ENCODE peak calls at places on chromosomes 5 and 9, in four cellular contexts. Z is fibroblast of lung, B is A549, T is ovary. O is an unnamed sample. For H3K4me1, the result is how much of the 10 kb centered on the place peaks cover.

GRCh38 chr5:77852514-77853352 is 76.6 kb upstream of the TBCA start:
- DNase-seq in T (peak), B (peak), Z (peak), O (peak)

GRCh38 chr5:72511371-72512178 is 4.4 kb upstream of the ZNF366 start:
- DNase-seq in Z (no peak), B (no peak), T (no peak), O (no peak)

GRCh38 chr9:135130266-135130976 is 43.0 kb downstream of the OLFM1 start:
- DNase-seq in Z (no peak), T (no peak), B (peak), O (peak)

GRCh38 chr9:93884808-93885207 is 70.3 kb downstream of the BARX1 start:
- DNase-seq in Z (no peak), T (no peak), B (no peak), O (no peak)

GRCh38 chr9:130368631-130369103 is 76.1 kb upstream of the ASS1 start:
- DNase-seq in B (peak), Z (no peak), T (no peak), O (no peak)

GRCh38 chr5:50665091-50665490 is 1.3 kb upstream of the PARP8 start:
- DNase-seq in Z (no peak), T (no peak), B (no peak), O (no peak)

GRCh38 chr9:76369583-76369982 is 24.6 kb downstream of the RFK start:
- DNase-seq in Z (peak), B (no peak), T (peak), O (peak)

GRCh38 chr5:160802567-160802966 is 49.4 kb downstream of the ATP10B start:
- DNase-seq in B (no peak), T (no peak), Z (peak), O (peak)

GRCh38 chr5:96344678-96345612 is 88.1 kb downstream of the PCSK1 start:
- DNase-seq in T (no peak), Z (peak), B (peak), O (peak)

GRCh38 chr9:15239816-15240215 is 67.2 kb downstream of the TTC39B start:
- DNase-seq in Z (no peak), T (no peak), B (no peak), O (no peak)

GRCh38 chr9:117278020-117278419 is 136.8 kb downstream of the ASTN2 start:
- DNase-seq in T (no peak), B (no peak), Z (no peak), O (no peak)

GRCh38 chr5:9653811-9654210 is 23.7 kb upstream of the TAS2R1 start:
- DNase-seq in B (no peak), T (no peak), Z (peak), O (peak)

GRCh38 chr5:139193928-139194327 is 4.2 kb downstream of the SIL1 start:
- DNase-seq in B (peak), Z (peak), T (no peak), O (no peak)
- TF ChIP-seq CTCF in B (no peak), Z (peak), T (no peak), O (peak)

GRCh38 chr5:16551628-16552027 is 65.2 kb downstream of the RETREG1 start:
- DNase-seq in B (no peak), Z (no peak), T (no peak), O (no peak)

GRCh38 chr5:16548115-16548514 is 68.7 kb downstream of the RETREG1 start:
- DNase-seq in T (no peak), B (no peak), Z (no peak), O (no peak)

GRCh38 chr5:16550316-16550952 is 66.4 kb downstream of the RETREG1 start:
- DNase-seq in Z (peak), T (no peak), B (peak), O (peak)

GRCh38 chr5:16548812-16549211 is 68.0 kb downstream of the RETREG1 start:
- DNase-seq in T (no peak), B (no peak), Z (no peak), O (no peak)

DNA sequence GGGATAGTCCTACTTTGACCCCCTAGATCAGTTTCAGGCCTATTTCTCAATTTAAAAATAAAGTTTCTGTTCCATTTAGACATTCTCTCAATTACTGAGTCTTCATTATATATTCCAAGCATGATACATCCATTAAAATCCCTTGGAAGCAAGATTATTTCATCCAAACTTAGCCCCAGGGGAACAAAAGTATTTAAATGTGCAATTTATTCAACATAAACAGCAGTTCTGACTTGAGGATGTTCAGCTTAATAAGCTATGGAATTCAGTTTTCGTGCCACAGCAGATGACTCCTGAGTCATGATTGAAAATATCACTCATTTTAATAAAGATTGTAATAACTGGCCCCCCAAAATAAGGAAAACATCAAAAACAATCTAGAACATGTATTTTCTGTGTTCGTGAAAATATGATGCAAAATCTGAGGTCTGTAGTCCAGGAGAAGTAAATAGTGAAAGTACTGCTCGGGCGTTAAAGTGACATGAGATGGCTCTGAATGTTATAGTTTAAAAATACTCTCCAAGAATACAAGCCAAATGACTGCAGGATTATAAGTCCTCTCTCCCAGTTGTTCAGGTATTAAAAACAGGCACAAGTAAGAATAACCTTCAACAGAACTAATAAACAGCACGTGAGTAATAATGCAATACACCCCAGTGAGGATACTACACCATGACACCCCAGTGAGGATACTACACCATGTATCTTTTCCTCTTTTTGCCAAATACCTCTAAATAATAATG is 67.1 kb downstream of the RETREG1 start:
- DNase-seq in T (no peak), B (no peak), Z (no peak), O (no peak)
- H3K4me3 ChIP-seq in T (no peak), B (no peak), Z (no peak), O (no peak)

DNA sequence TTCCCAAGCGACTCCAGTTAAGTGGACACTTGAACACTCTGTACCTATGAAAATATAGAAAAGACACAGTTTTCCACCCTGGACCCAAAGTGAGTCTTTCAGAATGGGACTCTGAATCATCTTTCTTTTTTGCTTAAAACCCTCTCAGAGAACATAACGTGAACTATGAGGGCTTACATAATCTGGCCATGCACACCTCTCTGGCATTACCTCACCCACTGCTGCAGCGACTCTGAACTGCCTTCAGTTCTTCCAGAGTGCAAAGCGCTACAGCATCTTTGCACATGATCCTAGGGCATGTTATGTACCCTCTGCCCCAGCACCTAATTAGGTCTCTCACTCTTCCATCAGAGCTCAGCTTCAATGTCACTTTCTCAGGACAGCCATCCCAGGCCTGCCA is 186.2 kb downstream of the RORB start:
- DNase-seq in T (no peak), Z (no peak), B (no peak), O (no peak)
- H3K4me1 ChIP-seq in T (under half), Z (under half), B (under half), O (under half)

DNA sequence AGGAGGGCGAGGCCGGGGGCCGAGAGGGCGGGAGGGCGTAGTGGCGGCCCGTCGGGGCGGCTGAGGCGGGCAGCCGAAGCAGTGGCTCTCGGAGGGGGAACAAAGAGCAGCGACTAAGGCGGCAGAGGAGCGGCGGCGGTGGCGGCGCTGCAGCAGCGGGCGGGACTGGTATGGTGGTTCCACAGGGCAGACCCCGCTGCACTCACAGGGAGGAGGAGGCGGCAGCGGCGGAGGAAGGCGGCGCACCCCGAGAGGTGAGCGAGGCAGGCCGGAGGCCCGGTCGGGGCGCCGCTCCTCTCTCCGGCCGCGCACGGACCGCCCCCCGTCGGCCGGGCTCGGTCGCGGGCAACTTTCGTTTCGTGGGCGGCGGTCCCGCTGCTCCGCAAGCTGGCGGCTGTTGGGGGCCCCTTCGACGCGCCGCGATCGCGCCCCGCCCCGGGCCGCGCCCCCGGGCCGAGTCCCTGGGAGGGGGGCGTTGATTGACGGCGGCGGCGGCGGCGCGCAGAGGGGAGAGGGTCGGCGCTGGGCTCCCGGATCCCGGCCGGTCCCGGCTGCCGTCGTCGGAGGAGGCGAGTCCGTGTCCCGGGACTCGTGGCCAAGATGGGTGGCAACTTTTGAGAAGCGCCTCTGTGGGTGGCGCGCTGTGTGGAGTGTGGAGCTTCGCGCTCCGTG is 467 bp downstream of the CNOT6 start:
- DNase-seq in B (peak), Z (peak), T (peak), O (peak)
- TF ChIP-seq CTCF in B (no peak), Z (no peak), T (no peak), O (no peak)

DNA sequence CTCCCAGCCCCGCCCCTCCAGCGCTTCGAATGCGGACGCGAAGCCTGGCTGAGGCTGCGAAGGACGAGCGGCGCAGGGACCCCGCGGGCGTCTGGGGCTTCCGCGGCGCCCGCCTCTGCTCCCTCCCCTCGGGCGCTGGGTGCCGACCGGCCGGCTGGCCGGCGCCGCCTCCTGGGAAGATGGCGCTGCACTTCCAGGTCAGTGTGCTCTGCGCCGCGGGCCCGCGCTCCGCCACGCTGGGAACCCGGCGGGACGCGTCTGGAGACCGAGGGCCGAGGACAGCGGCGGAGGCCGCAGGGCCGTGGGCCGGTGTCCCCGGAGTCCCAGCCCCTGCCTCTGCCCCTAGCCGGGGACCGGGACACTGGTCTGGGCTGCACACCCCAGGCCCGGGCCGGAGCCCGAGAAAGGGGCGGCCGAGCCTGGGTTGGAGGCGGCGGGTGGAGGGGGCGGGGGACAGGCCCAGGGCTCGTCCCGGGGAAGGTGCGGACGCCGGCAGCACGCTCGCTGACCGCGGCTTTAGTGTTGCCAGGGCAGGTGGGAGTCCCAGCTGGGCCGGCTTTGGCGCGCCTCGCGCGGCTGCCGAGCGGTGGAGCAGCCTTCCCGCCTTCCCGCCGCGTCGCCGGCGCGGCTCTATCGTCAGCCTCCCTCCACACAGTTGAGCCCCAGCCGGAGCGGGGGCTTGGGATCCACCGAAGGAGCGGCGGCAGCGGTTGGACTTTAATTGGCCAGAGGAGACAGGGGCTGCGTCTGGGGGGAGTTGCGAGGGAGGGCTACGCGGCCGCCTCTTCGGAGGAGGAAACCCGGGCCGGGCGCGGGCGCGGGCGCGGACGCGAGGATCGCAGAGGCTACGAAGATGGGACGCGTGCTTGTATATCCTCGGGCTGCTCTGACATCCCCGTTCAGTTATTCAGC is at the start of gene RANBP17:
- DNase-seq in T (peak), B (peak), Z (peak), O (peak)
- H3K4me3 ChIP-seq in T (peak), B (peak), Z (peak), O (peak)

DNA sequence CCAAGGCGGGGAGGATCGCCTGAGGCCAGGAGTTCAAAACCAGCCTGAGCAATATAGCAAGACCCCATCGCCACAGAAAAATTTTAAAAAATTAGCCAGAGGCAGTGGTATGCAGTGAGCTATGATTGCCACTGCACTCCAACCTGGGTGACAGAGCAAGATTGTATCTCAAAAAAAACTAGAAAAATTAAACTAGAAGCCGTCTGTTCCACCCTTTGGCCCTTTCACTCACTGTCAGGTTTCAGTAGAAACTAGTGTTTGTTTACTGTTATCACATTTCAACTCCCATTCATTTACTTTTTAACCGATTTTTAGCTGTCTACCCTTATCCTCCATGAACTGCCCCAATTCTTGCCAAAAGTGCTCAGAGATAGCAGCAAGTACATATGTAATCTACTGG is 8.3 kb downstream of the UGCG start:
- DNase-seq in B (no peak), T (no peak), Z (no peak), O (no peak)
- H3K4me1 ChIP-seq in B (half or more), T (under half), Z (under half), O (under half)

DNA sequence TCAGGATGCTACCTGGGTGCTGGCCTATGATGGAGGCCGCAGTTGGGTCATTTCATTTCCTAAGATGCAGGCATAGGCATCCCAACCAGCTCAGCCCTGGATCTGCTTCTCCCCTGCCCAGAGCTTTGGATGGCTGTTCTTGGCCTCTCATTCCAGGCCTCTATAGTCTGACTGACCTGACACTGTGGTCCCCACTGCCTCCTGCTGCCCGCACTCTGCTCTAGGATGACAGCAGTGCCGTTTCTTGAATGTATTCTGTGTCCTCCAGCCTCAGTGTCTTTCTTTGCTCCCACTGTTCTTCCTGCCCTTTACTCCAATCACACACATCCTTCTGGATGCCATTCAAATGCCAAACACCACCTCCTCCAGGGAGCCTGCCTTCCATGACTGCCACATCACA is 235.7 kb downstream of the HSPA4 start:
- DNase-seq in B (peak), Z (peak), T (no peak), O (peak)
- TF ChIP-seq CTCF in B (peak), Z (peak), T (no peak), O (peak)

DNA sequence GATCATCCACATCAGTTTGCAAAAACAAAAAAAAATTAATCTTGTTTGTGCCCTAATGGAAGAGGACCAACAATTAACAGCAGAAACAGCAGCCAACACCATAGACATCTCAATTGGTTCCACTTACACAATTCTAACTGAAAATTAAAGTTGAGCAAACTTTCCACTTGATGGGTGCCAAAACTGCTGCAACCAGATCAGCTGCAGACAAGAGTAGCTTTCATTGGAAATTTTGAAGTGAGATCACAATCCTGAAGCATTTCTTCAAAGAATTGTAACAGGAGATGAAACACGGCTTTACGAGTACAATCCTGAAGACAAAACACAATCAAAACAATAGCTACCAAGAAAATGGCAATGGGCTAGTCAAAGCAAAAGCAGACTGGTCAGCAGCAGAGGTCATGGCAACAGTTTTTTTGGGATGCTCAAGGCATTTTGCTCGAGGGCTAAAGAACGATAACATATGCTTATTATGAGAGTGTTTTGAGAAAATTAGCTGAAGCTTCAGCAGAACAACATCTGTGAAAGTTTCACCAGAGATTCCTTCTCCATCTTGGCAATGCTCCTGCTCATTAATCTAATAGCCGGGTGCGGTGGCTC is 4.1 kb upstream of the RBM27 start:
- DNase-seq in B (no peak), T (no peak), Z (no peak), O (no peak)
- H3K4me3 ChIP-seq in B (no peak), T (no peak), Z (no peak), O (no peak)

O was measured in testis.